ENCODE peak calls at places on chromosomes 13 and 19, in six cellular contexts. One of them, this sample, is unnamed.

GRCh38 chr13:46951516-46951915 is 54.7 kb upstream of the HTR2A start:
- DNase-seq in bronchial epithelial cell: peak
- DNase-seq in D721Med: no peak
- DNase-seq in suprapubic skin: no peak
- DNase-seq in osteoblast: no peak
- DNase-seq in AG04450: no peak
- DNase-seq in this sample: no peak

GRCh38 chr13:64480648-64481047 is 2749.5 kb downstream of the PCDH9 start:
- DNase-seq in D721Med: no peak
- DNase-seq in AG04450: no peak
- DNase-seq in bronchial epithelial cell: no peak
- DNase-seq in suprapubic skin: no peak
- DNase-seq in osteoblast: no peak
- DNase-seq in this sample: no peak

GRCh38 chr13:25901460-25902376 is 150.1 kb downstream of the SHISA2 start:
- DNase-seq in AG04450: no peak
- DNase-seq in osteoblast: no peak
- DNase-seq in suprapubic skin: no peak
- DNase-seq in bronchial epithelial cell: peak
- DNase-seq in D721Med: no peak
- DNase-seq in this sample: no peak

GRCh38 chr19:38695832-38696732 is 48.2 kb downstream of the CAPN12 start:
- DNase-seq in suprapubic skin: no peak
- DNase-seq in AG04450: no peak
- DNase-seq in bronchial epithelial cell: no peak
- DNase-seq in osteoblast: peak
- DNase-seq in D721Med: no peak
- DNase-seq in this sample: no peak

GRCh38 chr13:111080642-111081041 is 34.5 kb upstream of the ARHGEF7 start:
- DNase-seq in bronchial epithelial cell: no peak
- DNase-seq in osteoblast: no peak
- DNase-seq in AG04450: no peak
- DNase-seq in suprapubic skin: no peak
- DNase-seq in D721Med: no peak
- DNase-seq in this sample: no peak

GRCh38 chr13:96662036-96662435 is 332.2 kb downstream of the OXGR1 start:
- DNase-seq in osteoblast: no peak
- DNase-seq in bronchial epithelial cell: peak
- DNase-seq in AG04450: no peak
- DNase-seq in suprapubic skin: no peak
- DNase-seq in D721Med: no peak
- DNase-seq in this sample: no peak

GRCh38 chr13:94656766-94657165 is 55.1 kb downstream of the GPR180 start:
- DNase-seq in osteoblast: peak
- DNase-seq in bronchial epithelial cell: peak
- DNase-seq in D721Med: no peak
- DNase-seq in AG04450: peak
- DNase-seq in suprapubic skin: no peak
- DNase-seq in this sample: no peak

GRCh38 chr13:41622545-41623429 is 165.4 kb downstream of the RGCC start:
- DNase-seq in AG04450: no peak
- DNase-seq in osteoblast: peak
- DNase-seq in D721Med: no peak
- DNase-seq in suprapubic skin: no peak
- DNase-seq in bronchial epithelial cell: no peak
- DNase-seq in this sample: no peak

GRCh38 chr13:30697177-30697953 is 38.0 kb upstream of the ALOX5AP start:
- DNase-seq in osteoblast: no peak
- DNase-seq in D721Med: no peak
- DNase-seq in AG04450: no peak
- DNase-seq in bronchial epithelial cell: no peak
- DNase-seq in suprapubic skin: no peak
- DNase-seq in this sample: no peak

GRCh38 chr13:63696055-63696454 is 2280.4 kb upstream of the PCDH20 start:
- DNase-seq in AG04450: peak
- DNase-seq in suprapubic skin: no peak
- DNase-seq in osteoblast: no peak
- DNase-seq in D721Med: no peak
- DNase-seq in bronchial epithelial cell: no peak
- DNase-seq in this sample: no peak

GRCh38 chr13:97448503-97449251 is 14.7 kb downstream of the RAP2A start:
- DNase-seq in AG04450: no peak
- DNase-seq in D721Med: no peak
- DNase-seq in bronchial epithelial cell: no peak
- DNase-seq in osteoblast: no peak
- DNase-seq in suprapubic skin: no peak
- DNase-seq in this sample: no peak

GRCh38 chr19:11092181-11092538 is 2.9 kb downstream of the LDLR start:
- DNase-seq in D721Med: no peak
- DNase-seq in osteoblast: peak
- DNase-seq in suprapubic skin: no peak
- DNase-seq in bronchial epithelial cell: peak
- DNase-seq in AG04450: no peak
- DNase-seq in this sample: no peak

GRCh38 chr19:4495471-4495870 is 22.8 kb downstream of the PLIN4 start:
- DNase-seq in D721Med: no peak
- DNase-seq in AG04450: no peak
- DNase-seq in osteoblast: peak
- DNase-seq in suprapubic skin: no peak
- DNase-seq in bronchial epithelial cell: peak
- DNase-seq in this sample: no peak

GRCh38 chr13:42992585-42993122 is 613 bp upstream of the EPSTI1 start:
- DNase-seq in suprapubic skin: no peak
- DNase-seq in D721Med: no peak
- DNase-seq in AG04450: no peak
- DNase-seq in osteoblast: no peak
- DNase-seq in bronchial epithelial cell: no peak
- DNase-seq in this sample: no peak

GRCh38 chr13:77859450-77859849 is 59.2 kb downstream of the EDNRB start:
- DNase-seq in D721Med: no peak
- DNase-seq in AG04450: peak
- DNase-seq in suprapubic skin: no peak
- DNase-seq in bronchial epithelial cell: no peak
- DNase-seq in osteoblast: no peak
- DNase-seq in this sample: no peak

GRCh38 chr19:58510084-58510862 is 1.5 kb downstream of the SLC27A5 start:
- DNase-seq in AG04450: no peak
- DNase-seq in osteoblast: peak
- DNase-seq in bronchial epithelial cell: no peak
- DNase-seq in suprapubic skin: no peak
- DNase-seq in D721Med: no peak
- DNase-seq in this sample: no peak

GRCh38 chr19:15936173-15936572 is 1.8 kb upstream of the CYP4F11 start:
- DNase-seq in bronchial epithelial cell: no peak
- DNase-seq in suprapubic skin: no peak
- DNase-seq in AG04450: no peak
- DNase-seq in D721Med: no peak
- DNase-seq in osteoblast: no peak
- DNase-seq in this sample: no peak

GRCh38 chr19:2291185-2291751 is 9.3 kb upstream of the PEAK3 start:
- DNase-seq in osteoblast: peak
- DNase-seq in AG04450: no peak
- DNase-seq in suprapubic skin: no peak
- DNase-seq in D721Med: no peak
- DNase-seq in bronchial epithelial cell: no peak
- DNase-seq in this sample: no peak

GRCh38 chr19:56069642-56070041 is 51.5 kb downstream of the ZNF787 start:
- DNase-seq in bronchial epithelial cell: no peak
- DNase-seq in AG04450: no peak
- DNase-seq in suprapubic skin: no peak
- DNase-seq in D721Med: no peak
- DNase-seq in osteoblast: no peak
- DNase-seq in this sample: no peak

GRCh38 chr13:28531195-28531955 is 36.4 kb upstream of the FLT1 start:
- DNase-seq in osteoblast: peak
- DNase-seq in D721Med: no peak
- DNase-seq in suprapubic skin: no peak
- DNase-seq in AG04450: no peak
- DNase-seq in bronchial epithelial cell: no peak
- DNase-seq in this sample: no peak

GRCh38 chr13:114019367-114019766 is 45.5 kb upstream of the C13orf46 start:
- DNase-seq in bronchial epithelial cell: no peak
- DNase-seq in suprapubic skin: no peak
- DNase-seq in osteoblast: no peak
- DNase-seq in AG04450: no peak
- DNase-seq in D721Med: no peak
- DNase-seq in this sample: no peak

GRCh38 chr13:80894930-80895329 is 554.0 kb upstream of the SPRY2 start:
- DNase-seq in suprapubic skin: no peak
- DNase-seq in bronchial epithelial cell: no peak
- DNase-seq in osteoblast: no peak
- DNase-seq in D721Med: no peak
- DNase-seq in AG04450: no peak
- DNase-seq in this sample: no peak

GRCh38 chr13:87887459-87888123 is 216.4 kb downstream of the SLITRK5 start:
- DNase-seq in osteoblast: no peak
- DNase-seq in AG04450: no peak
- DNase-seq in suprapubic skin: no peak
- DNase-seq in D721Med: no peak
- DNase-seq in bronchial epithelial cell: no peak
- DNase-seq in this sample: no peak

GRCh38 chr19:12450817-12451216 is 10.0 kb upstream of the ZNF443 start:
- DNase-seq in bronchial epithelial cell: no peak
- DNase-seq in D721Med: no peak
- DNase-seq in AG04450: no peak
- DNase-seq in osteoblast: no peak
- DNase-seq in suprapubic skin: no peak
- DNase-seq in this sample: no peak

GRCh38 chr19:12453495-12453894 is 12.7 kb upstream of the ZNF443 start:
- DNase-seq in D721Med: no peak
- DNase-seq in suprapubic skin: no peak
- DNase-seq in AG04450: no peak
- DNase-seq in bronchial epithelial cell: peak
- DNase-seq in osteoblast: no peak
- DNase-seq in this sample: no peak

GRCh38 chr19:12448808-12449207 is 8.0 kb upstream of the ZNF443 start:
- DNase-seq in bronchial epithelial cell: no peak
- DNase-seq in osteoblast: no peak
- DNase-seq in suprapubic skin: no peak
- DNase-seq in D721Med: no peak
- DNase-seq in AG04450: no peak
- DNase-seq in this sample: no peak
- TF ChIP-seq CTCF in bronchial epithelial cell: no peak
- TF ChIP-seq CTCF in osteoblast: no peak
- TF ChIP-seq CTCF in suprapubic skin: no peak
- TF ChIP-seq CTCF in D721Med: no peak
- TF ChIP-seq CTCF in AG04450: no peak
- TF ChIP-seq CTCF in this sample: no peak

GRCh38 chr13:38418286-38418685 is 68.6 kb downstream of the UFM1 start:
- DNase-seq in osteoblast: no peak
- DNase-seq in bronchial epithelial cell: no peak
- DNase-seq in D721Med: no peak
- DNase-seq in suprapubic skin: no peak
- DNase-seq in AG04450: no peak
- DNase-seq in this sample: no peak

GRCh38 chr13:38415233-38415632 is 65.6 kb downstream of the UFM1 start:
- DNase-seq in AG04450: no peak
- DNase-seq in osteoblast: no peak
- DNase-seq in bronchial epithelial cell: no peak
- DNase-seq in suprapubic skin: no peak
- DNase-seq in D721Med: no peak
- DNase-seq in this sample: no peak

GRCh38 chr13:38417241-38417640 is 67.6 kb downstream of the UFM1 start:
- DNase-seq in suprapubic skin: no peak
- DNase-seq in osteoblast: no peak
- DNase-seq in D721Med: no peak
- DNase-seq in bronchial epithelial cell: peak
- DNase-seq in AG04450: no peak
- DNase-seq in this sample: no peak

GRCh38 chr13:38419312-38419873 is 69.7 kb downstream of the UFM1 start:
- DNase-seq in bronchial epithelial cell: no peak
- DNase-seq in suprapubic skin: no peak
- DNase-seq in AG04450: no peak
- DNase-seq in D721Med: no peak
- DNase-seq in osteoblast: no peak
- DNase-seq in this sample: no peak

GRCh38 chr13:38417727-38418126 is 68.1 kb downstream of the UFM1 start:
- DNase-seq in bronchial epithelial cell: peak
- DNase-seq in osteoblast: no peak
- DNase-seq in AG04450: no peak
- DNase-seq in suprapubic skin: no peak
- DNase-seq in D721Med: no peak
- DNase-seq in this sample: no peak
- TF ChIP-seq CTCF in bronchial epithelial cell: peak
- TF ChIP-seq CTCF in osteoblast: peak
- TF ChIP-seq CTCF in AG04450: peak
- TF ChIP-seq CTCF in suprapubic skin: no peak
- TF ChIP-seq CTCF in D721Med: peak
- TF ChIP-seq CTCF in this sample: peak

GRCh38 chr13:27341616-27342015 is 71.0 kb downstream of the RASL11A start:
- DNase-seq in AG04450: no peak
- DNase-seq in bronchial epithelial cell: no peak
- DNase-seq in osteoblast: peak
- DNase-seq in suprapubic skin: no peak
- DNase-seq in D721Med: no peak
- DNase-seq in this sample: no peak

GRCh38 chr13:27338207-27338606 is 67.6 kb downstream of the RASL11A start:
- DNase-seq in AG04450: no peak
- DNase-seq in osteoblast: no peak
- DNase-seq in bronchial epithelial cell: no peak
- DNase-seq in suprapubic skin: no peak
- DNase-seq in D721Med: no peak
- DNase-seq in this sample: no peak

GRCh38 chr13:27336005-27336673 is 65.5 kb downstream of the RASL11A start:
- DNase-seq in D721Med: no peak
- DNase-seq in AG04450: no peak
- DNase-seq in suprapubic skin: no peak
- DNase-seq in osteoblast: no peak
- DNase-seq in bronchial epithelial cell: no peak
- DNase-seq in this sample: no peak

GRCh38 chr13:27339299-27339698 is 68.7 kb downstream of the RASL11A start:
- DNase-seq in osteoblast: no peak
- DNase-seq in bronchial epithelial cell: peak
- DNase-seq in AG04450: no peak
- DNase-seq in suprapubic skin: no peak
- DNase-seq in D721Med: peak
- DNase-seq in this sample: no peak

DNA sequence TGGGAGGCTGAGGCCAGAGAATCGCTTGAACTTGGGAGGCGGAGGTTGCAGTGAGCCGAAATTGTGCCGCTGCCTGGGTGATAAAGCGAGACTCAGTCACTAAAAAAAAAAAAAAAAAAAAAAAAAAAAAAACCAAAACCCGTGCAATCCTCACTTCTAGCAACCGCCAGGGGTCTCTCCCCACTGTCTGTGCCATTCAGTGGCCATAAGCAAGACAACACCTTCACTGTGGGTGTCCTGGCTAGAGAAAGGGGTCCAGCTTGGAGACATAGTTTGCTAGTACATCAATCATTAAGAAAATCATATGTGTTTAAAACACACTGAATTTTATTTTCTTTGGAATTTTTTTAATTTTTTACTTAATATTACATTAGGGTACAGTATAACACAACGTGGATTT is 68.2 kb downstream of the RASL11A start:
- DNase-seq in D721Med: no peak
- DNase-seq in osteoblast: no peak
- DNase-seq in AG04450: no peak
- DNase-seq in suprapubic skin: no peak
- DNase-seq in bronchial epithelial cell: no peak
- DNase-seq in this sample: no peak
- TF ChIP-seq CTCF in D721Med: no peak
- TF ChIP-seq CTCF in osteoblast: peak
- TF ChIP-seq CTCF in AG04450: peak
- TF ChIP-seq CTCF in suprapubic skin: no peak
- TF ChIP-seq CTCF in bronchial epithelial cell: no peak
- TF ChIP-seq CTCF in this sample: no peak

GRCh38 chr19:42111811-42112210 is 20.4 kb downstream of the POU2F2 start:
- DNase-seq in AG04450: no peak
- DNase-seq in bronchial epithelial cell: peak
- DNase-seq in osteoblast: peak
- DNase-seq in D721Med: no peak
- DNase-seq in suprapubic skin: no peak
- DNase-seq in this sample: no peak
- TF ChIP-seq CTCF in AG04450: no peak
- TF ChIP-seq CTCF in bronchial epithelial cell: no peak
- TF ChIP-seq CTCF in osteoblast: no peak
- TF ChIP-seq CTCF in D721Med: no peak
- TF ChIP-seq CTCF in suprapubic skin: no peak
- TF ChIP-seq CTCF in this sample: no peak

This sample was measured in chondrocyte.